ENCODE peak calls at places on chromosome 3, in six cellular contexts. T is WTC11, K is DMS153, R is GM12892, E is brain microvascular endothelial cell, Y is HFF-Myc. D is an unnamed sample.

GRCh38 chr3:118089563-118089962 is 945.1 kb downstream of the IGSF11 start:
- DNase-seq in Y (no peak), T (no peak), K (no peak), E (no peak), R (no peak), D (no peak)

GRCh38 chr3:109897734-109898133 is 560.4 kb upstream of the DPPA4 start:
- DNase-seq in Y (no peak), R (no peak), E (no peak), T (no peak), K (no peak), D (no peak)

GRCh38 chr3:49500408-49501257 is 30.6 kb downstream of the DAG1 start:
- DNase-seq in R (no peak), Y (peak), K (no peak), T (no peak), E (peak), D (peak)

GRCh38 chr3:138833908-138834358 is 795 bp downstream of the PIK3CB start:
- DNase-seq in Y (no peak), E (peak), T (no peak), R (no peak), K (no peak), D (no peak)

GRCh38 chr3:95654567-95655362 is 1159.6 kb upstream of the EPHA6 start:
- DNase-seq in T (no peak), K (no peak), Y (no peak), E (no peak), R (no peak), D (no peak)

GRCh38 chr3:27666708-27667107 is 55.4 kb downstream of the EOMES start:
- DNase-seq in T (peak), K (no peak), R (no peak), Y (peak), E (peak), D (peak)

GRCh38 chr3:109927726-109928125 is 590.4 kb upstream of the DPPA4 start:
- DNase-seq in Y (no peak), T (no peak), E (no peak), R (no peak), K (no peak), D (peak)

GRCh38 chr3:47003461-47004368 is 24.2 kb downstream of the NBEAL2 start:
- DNase-seq in K (no peak), R (peak), T (no peak), Y (no peak), E (no peak), D (no peak)

GRCh38 chr3:141646760-141647561 is 91.1 kb upstream of the RNF7 start:
- DNase-seq in K (peak), Y (peak), T (peak), R (no peak), E (peak), D (peak)

GRCh38 chr3:58163234-58163633 is 47.5 kb downstream of the DNASE1L3 start:
- DNase-seq in K (no peak), Y (no peak), R (no peak), E (no peak), T (no peak), D (no peak)

GRCh38 chr3:69838217-69838616 is 99.0 kb downstream of the MITF start:
- DNase-seq in K (no peak), E (peak), Y (peak), R (no peak), T (no peak), D (no peak)

GRCh38 chr3:156332304-156332703 is 211.9 kb downstream of the KCNAB1 start:
- DNase-seq in Y (no peak), E (no peak), K (no peak), T (no peak), R (no peak), D (no peak)